ENCODE peak calls at places on chromosomes 2 and 18, in four cellular contexts. One of them, this sample, is unnamed.

GRCh38 chr2:6852210-6852609 is 13.5 kb downstream of the CMPK2 start:
- DNase-seq in cardiac fibroblast: no peak
- DNase-seq in A549: no peak
- DNase-seq in GM19239: no peak
- DNase-seq in this sample: no peak

GRCh38 chr2:143193121-143193520 is 63.9 kb downstream of the ARHGAP15 start:
- DNase-seq in A549: no peak
- DNase-seq in GM19239: no peak
- DNase-seq in cardiac fibroblast: no peak
- DNase-seq in this sample: no peak

GRCh38 chr2:188369365-188369764 is 77.7 kb downstream of the GULP1 start:
- DNase-seq in GM19239: peak; percentile 9
- DNase-seq in cardiac fibroblast: peak; percentile 70
- DNase-seq in A549: peak; percentile 69
- DNase-seq in this sample: peak; percentile 44

GRCh38 chr2:135688002-135688401 is 53.7 kb upstream of the UBXN4 start:
- DNase-seq in cardiac fibroblast: no peak
- DNase-seq in A549: no peak
- DNase-seq in GM19239: no peak
- DNase-seq in this sample: no peak

GRCh38 chr18:75350440-75350839 is 77.1 kb downstream of the SMIM21 start:
- DNase-seq in GM19239: no peak
- DNase-seq in cardiac fibroblast: no peak
- DNase-seq in A549: no peak
- DNase-seq in this sample: no peak

GRCh38 chr2:239965318-239965717 is 59.8 kb downstream of the NDUFA10 start:
- DNase-seq in A549: no peak
- DNase-seq in cardiac fibroblast: no peak
- DNase-seq in GM19239: no peak
- DNase-seq in this sample: no peak

GRCh38 chr2:233940376-233941276 is 23.5 kb downstream of the TRPM8 start:
- DNase-seq in A549: no peak
- DNase-seq in GM19239: no peak
- DNase-seq in cardiac fibroblast: no peak
- DNase-seq in this sample: peak; percentile 40

GRCh38 chr2:64838817-64839216 is 150.4 kb upstream of the SLC1A4 start:
- DNase-seq in A549: peak; percentile 81
- DNase-seq in cardiac fibroblast: peak; percentile 80
- DNase-seq in GM19239: no peak
- DNase-seq in this sample: peak; percentile 78

GRCh38 chr2:240789501-240790369 is 30.3 kb downstream of the KIF1A start:
- DNase-seq in A549: no peak
- DNase-seq in GM19239: no peak
- DNase-seq in cardiac fibroblast: no peak
- DNase-seq in this sample: no peak

GRCh38 chr2:124241-124880 is 78.1 kb upstream of the FAM110C start:
- DNase-seq in GM19239: no peak
- DNase-seq in cardiac fibroblast: no peak
- DNase-seq in A549: no peak
- DNase-seq in this sample: no peak

GRCh38 chr2:71933467-71934319 is 214.0 kb downstream of the CYP26B1 start:
- DNase-seq in A549: peak; percentile 69
- DNase-seq in GM19239: no peak
- DNase-seq in cardiac fibroblast: peak; percentile 69
- DNase-seq in this sample: peak; percentile 43

GRCh38 chr2:205982776-205983327 is 103.1 kb downstream of the INO80D start:
- DNase-seq in cardiac fibroblast: no peak
- DNase-seq in A549: no peak
- DNase-seq in GM19239: no peak
- DNase-seq in this sample: no peak

GRCh38 chr2:85312404-85312803 is 15.4 kb downstream of the TGOLN2 start:
- DNase-seq in A549: peak; percentile 34
- DNase-seq in GM19239: no peak
- DNase-seq in cardiac fibroblast: peak; percentile 76
- DNase-seq in this sample: no peak

GRCh38 chr2:233442028-233442310 is 87.7 kb downstream of the DGKD start:
- DNase-seq in A549: no peak
- DNase-seq in cardiac fibroblast: no peak
- DNase-seq in GM19239: no peak
- DNase-seq in this sample: no peak

GRCh38 chr18:28087173-28087563 is 89.8 kb downstream of the CDH2 start:
- DNase-seq in A549: no peak
- DNase-seq in cardiac fibroblast: peak; percentile 55
- DNase-seq in GM19239: no peak
- DNase-seq in this sample: no peak

GRCh38 chr2:79253375-79253774 is 93.8 kb upstream of the REG3A start:
- DNase-seq in A549: no peak
- DNase-seq in cardiac fibroblast: no peak
- DNase-seq in GM19239: no peak
- DNase-seq in this sample: no peak

GRCh38 chr2:141438536-141438935 is 692.3 kb downstream of the LRP1B start:
- DNase-seq in cardiac fibroblast: no peak
- DNase-seq in A549: no peak
- DNase-seq in GM19239: no peak
- DNase-seq in this sample: no peak

GRCh38 chr2:240895656-240896388 is at the start of gene MAB21L4:
- DNase-seq in cardiac fibroblast: no peak
- DNase-seq in A549: no peak
- DNase-seq in GM19239: no peak
- DNase-seq in this sample: peak; percentile 79

GRCh38 chr2:134912406-134912805 is 6.2 kb upstream of the CCNT2 start:
- DNase-seq in GM19239: no peak
- DNase-seq in A549: no peak
- DNase-seq in cardiac fibroblast: peak; percentile 14
- DNase-seq in this sample: no peak

GRCh38 chr2:191321861-191322662 is 76.9 kb downstream of the MYO1B start:
- DNase-seq in A549: no peak
- DNase-seq in GM19239: no peak
- DNase-seq in cardiac fibroblast: peak; percentile 42
- DNase-seq in this sample: no peak

GRCh38 chr18:57666818-57667497 is 45.3 kb upstream of the NARS1 start:
- DNase-seq in A549: peak; percentile 35
- DNase-seq in GM19239: no peak
- DNase-seq in cardiac fibroblast: peak; percentile 69
- DNase-seq in this sample: no peak

GRCh38 chr2:229870903-229871650 is 50.7 kb downstream of the TRIP12 start:
- DNase-seq in GM19239: no peak
- DNase-seq in cardiac fibroblast: no peak
- DNase-seq in A549: no peak
- DNase-seq in this sample: no peak

This sample was measured in Calu3.